ENCODE peak calls at places on chromosomes 16 and 17, in nine cellular contexts. I, B, V, N, M, J, H, C and X are unnamed samples.

GRCh38 chr16:12159672-12160071 is 183.1 kb downstream of the SNX29 start:
- DNase-seq in I (no peak), B (no peak), V (no peak), N (no peak), M (no peak), J (no peak), H (no peak), C (no peak), X (no peak)

GRCh38 chr17:81037026-81037782 is 2.3 kb downstream of the BAIAP2 start:
- DNase-seq in I (no peak), B (no peak), V (peak), N (no peak), M (no peak), J (no peak), H (no peak), C (no peak), X (no peak)

GRCh38 chr17:49511810-49512209 is 16.7 kb downstream of the NGFR start:
- DNase-seq in I (no peak), B (no peak), V (no peak), N (no peak), M (no peak), J (no peak), H (no peak), C (no peak), X (no peak)

GRCh38 chr17:72976971-72977767 is 115.3 kb downstream of the SLC39A11 start:
- DNase-seq in I (no peak), B (no peak), V (no peak), N (peak), M (peak), J (peak), H (peak), C (no peak), X (no peak)

GRCh38 chr16:14496047-14496770 is 133.9 kb downstream of the PARN start:
- DNase-seq in I (no peak), B (no peak), V (no peak), N (no peak), M (no peak), J (no peak), H (no peak), C (no peak), X (no peak)

GRCh38 chr16:19926449-19927390 is 42.1 kb upstream of the GPRC5B start:
- DNase-seq in I (no peak), B (no peak), V (no peak), N (no peak), M (peak), J (no peak), H (no peak), C (no peak), X (no peak)

GRCh38 chr16:29844575-29845331 is 18.3 kb downstream of the CDIPT start:
- DNase-seq in I (no peak), B (no peak), V (no peak), N (no peak), M (no peak), J (peak), H (no peak), C (no peak), X (no peak)

GRCh38 chr16:23755484-23755809 is 621 bp downstream of the CHP2 start:
- DNase-seq in I (no peak), B (no peak), V (no peak), N (no peak), M (no peak), J (no peak), H (no peak), C (no peak), X (no peak)

GRCh38 chr17:81931189-81931556 is 3.6 kb upstream of the MAFG start:
- DNase-seq in I (no peak), B (no peak), V (no peak), N (no peak), M (no peak), J (no peak), H (no peak), C (no peak), X (no peak)

GRCh38 chr17:13864551-13864950 is 204.8 kb upstream of the COX10 start:
- DNase-seq in I (no peak), B (no peak), V (no peak), N (no peak), M (no peak), J (no peak), H (no peak), C (no peak), X (no peak)

GRCh38 chr17:74836191-74836590 is 23.5 kb downstream of the GRIN2C start:
- DNase-seq in I (no peak), B (no peak), V (no peak), N (no peak), M (no peak), J (no peak), H (no peak), C (no peak), X (no peak)

GRCh38 chr16:87681990-87682570 is 79.8 kb downstream of the JPH3 start:
- DNase-seq in I (no peak), B (no peak), V (no peak), N (peak), M (no peak), J (no peak), H (no peak), C (no peak), X (no peak)

GRCh38 chr17:64491034-64491860 is 5.6 kb downstream of the POLG2 start:
- DNase-seq in I (peak), B (no peak), V (no peak), N (peak), M (no peak), J (no peak), H (no peak), C (peak), X (no peak)

GRCh38 chr17:17819561-17819995 is 17.2 kb downstream of the SREBF1 start:
- DNase-seq in I (peak), B (no peak), V (peak), N (peak), M (peak), J (peak), H (peak), C (peak), X (peak)

GRCh38 chr17:65855245-65855644 is 293.8 kb upstream of the AXIN2 start:
- DNase-seq in I (no peak), B (no peak), V (no peak), N (no peak), M (no peak), J (no peak), H (no peak), C (no peak), X (no peak)

GRCh38 chr17:46045639-46046038 is 46.6 kb downstream of the STH start:
- DNase-seq in I (no peak), B (no peak), V (no peak), N (no peak), M (peak), J (no peak), H (no peak), C (no peak), X (no peak)

GRCh38 chr17:50808413-50808812 is 27.0 kb upstream of the WFIKKN2 start:
- DNase-seq in I (no peak), B (no peak), V (no peak), N (no peak), M (no peak), J (no peak), H (no peak), C (no peak), X (no peak)

GRCh38 chr16:19031738-19032137 is 35.7 kb upstream of the COQ7 start:
- DNase-seq in I (no peak), B (no peak), V (no peak), N (no peak), M (no peak), J (no peak), H (no peak), C (no peak), X (no peak)

GRCh38 chr17:17353625-17354484 is 50.7 kb downstream of the NT5M start:
- DNase-seq in I (no peak), B (no peak), V (peak), N (no peak), M (no peak), J (no peak), H (peak), C (no peak), X (no peak)

GRCh38 chr16:14338236-14338635 is 267.1 kb downstream of the MRTFB start:
- DNase-seq in I (no peak), B (no peak), V (no peak), N (no peak), M (no peak), J (no peak), H (no peak), C (no peak), X (no peak)

GRCh38 chr17:33015716-33016346 is 24.2 kb downstream of the SPACA3 start:
- DNase-seq in I (no peak), B (no peak), V (no peak), N (no peak), M (no peak), J (no peak), H (no peak), C (no peak), X (no peak)

GRCh38 chr16:88539652-88540345 is 30.4 kb upstream of the ZC3H18 start:
- DNase-seq in I (no peak), B (no peak), V (no peak), N (no peak), M (no peak), J (no peak), H (no peak), C (no peak), X (no peak)

GRCh38 chr17:73566905-73567782 is 77.1 kb downstream of the SDK2 start:
- DNase-seq in I (no peak), B (no peak), V (peak), N (no peak), M (no peak), J (no peak), H (no peak), C (peak), X (no peak)

GRCh38 chr16:2598723-2599122 is 60.9 kb downstream of the PDPK1 start:
- DNase-seq in I (no peak), B (no peak), V (peak), N (no peak), M (no peak), J (no peak), H (no peak), C (no peak), X (no peak)

GRCh38 chr16:88763502-88764053 is 21.4 kb downstream of the PIEZO1 start:
- DNase-seq in I (no peak), B (no peak), V (no peak), N (no peak), M (no peak), J (no peak), H (no peak), C (no peak), X (no peak)

GRCh38 chr16:73025506-73026131 is 22.3 kb downstream of the ZFHX3 start:
- DNase-seq in I (no peak), B (no peak), V (no peak), N (no peak), M (no peak), J (no peak), H (no peak), C (no peak), X (no peak)

GRCh38 chr17:56978441-56979090 is 635 bp downstream of the SCPEP1 start:
- DNase-seq in I (no peak), B (no peak), V (no peak), N (peak), M (no peak), J (peak), H (peak), C (no peak), X (no peak)

GRCh38 chr16:75315907-75316306 is 64.5 kb upstream of the BCAR1 start:
- DNase-seq in I (no peak), B (no peak), V (no peak), N (no peak), M (no peak), J (no peak), H (no peak), C (no peak), X (no peak)

GRCh38 chr17:79007504-79008381 is 1.8 kb downstream of the CANT1 start:
- DNase-seq in I (no peak), B (no peak), V (no peak), N (no peak), M (no peak), J (no peak), H (no peak), C (no peak), X (no peak)

GRCh38 chr17:38421871-38422819 is 6.1 kb upstream of the ARHGAP23 start:
- DNase-seq in I (no peak), B (peak), V (no peak), N (no peak), M (no peak), J (no peak), H (no peak), C (no peak), X (no peak)

GRCh38 chr17:33142703-33143299 is 150.3 kb downstream of the ASIC2 start:
- DNase-seq in I (no peak), B (no peak), V (no peak), N (peak), M (peak), J (no peak), H (peak), C (no peak), X (no peak)

GRCh38 chr17:38864636-38865398 is 5.0 kb upstream of the LASP1 start:
- DNase-seq in I (no peak), B (peak), V (no peak), N (no peak), M (no peak), J (no peak), H (no peak), C (no peak), X (no peak)

GRCh38 chr16:78654929-78655328 is 555.5 kb downstream of the WWOX start:
- DNase-seq in I (no peak), B (no peak), V (no peak), N (peak), M (no peak), J (no peak), H (no peak), C (no peak), X (no peak)

GRCh38 chr17:13883659-13884058 is 185.6 kb upstream of the COX10 start:
- DNase-seq in I (no peak), B (no peak), V (no peak), N (no peak), M (no peak), J (no peak), H (no peak), C (no peak), X (no peak)